ENCODE peak calls at places on chromosomes 13 and 19, in nine cellular contexts. M is CD8-positive, alpha-beta T cell; R is pancreas; T is body of pancreas; Q is HFFc6; P is A549; Z is neural crest cell; X is cardiac muscle cell; G is psoas muscle. S is an unnamed sample.

GRCh38 chr19:11091343-11092153 is 2.3 kb downstream of the LDLR start:
- DNase-seq in T (peak; percentile 85), R (peak; percentile 59), Q (peak; percentile 95), Z (no peak), M (peak; percentile 70), G (peak; percentile 48), P (peak; percentile 82), X (no peak), S (peak; percentile 66)

GRCh38 chr13:112732679-112733078 is 42.8 kb downstream of the ATP11A start:
- DNase-seq in R (no peak), T (no peak), M (no peak), X (no peak), Q (no peak), P (no peak), G (no peak), Z (no peak), S (no peak)

GRCh38 chr13:94481966-94482365 is 2.5 kb upstream of the DCT start:
- DNase-seq in R (no peak), Q (peak; percentile 49), X (no peak), P (peak; percentile 20), G (peak; percentile 44), Z (no peak), T (peak; percentile 27), M (no peak), S (peak; percentile 1)

GRCh38 chr19:52518646-52519045 is 8.8 kb upstream of the ZNF808 start:
- DNase-seq in Q (no peak), X (no peak), R (no peak), Z (no peak), G (no peak), T (no peak), P (no peak), M (no peak), S (no peak)

GRCh38 chr13:24741016-24741662 is 22.8 kb upstream of the RNF17 start:
- DNase-seq in Q (no peak), G (no peak), M (no peak), X (no peak), R (no peak), T (no peak), P (peak; percentile 17), Z (no peak), S (peak; percentile 19)

GRCh38 chr13:110233682-110234280 is 73.2 kb downstream of the COL4A1 start:
- DNase-seq in R (no peak), X (no peak), Q (no peak), M (no peak), Z (no peak), G (no peak), T (no peak), P (no peak), S (no peak)

GRCh38 chr19:9406798-9407352 is 28.5 kb downstream of the ZNF266 start:
- DNase-seq in Z (no peak), G (peak; percentile 81), X (no peak), Q (peak; percentile 87), P (peak; percentile 76), T (peak; percentile 73), R (peak; percentile 72), M (peak; percentile 58), S (no peak)

GRCh38 chr19:18425515-18426415 is 6.6 kb downstream of the SSBP4 start:
- DNase-seq in Q (peak; percentile 74), R (no peak), X (no peak), Z (no peak), P (no peak), M (peak; percentile 36), T (no peak), G (peak; percentile 73), S (no peak)

GRCh38 chr19:2982983-2983350 is 5.6 kb downstream of the TLE6 start:
- DNase-seq in X (peak; percentile 42), P (no peak), Z (no peak), G (peak; percentile 86), M (no peak), Q (peak; percentile 47), T (peak; percentile 97), R (peak; percentile 95), S (no peak)

GRCh38 chr19:58476498-58477015 is 405 bp downstream of the ZNF446 start:
- DNase-seq in X (peak; percentile 28), G (no peak), T (no peak), Z (no peak), M (no peak), Q (peak; percentile 30), R (no peak), P (peak; percentile 28), S (no peak)

GRCh38 chr13:49498211-49498610 is 2.5 kb downstream of the PHF11 start:
- DNase-seq in G (no peak), P (no peak), Z (no peak), M (no peak), T (no peak), X (no peak), R (no peak), Q (no peak), S (no peak)

DNA sequence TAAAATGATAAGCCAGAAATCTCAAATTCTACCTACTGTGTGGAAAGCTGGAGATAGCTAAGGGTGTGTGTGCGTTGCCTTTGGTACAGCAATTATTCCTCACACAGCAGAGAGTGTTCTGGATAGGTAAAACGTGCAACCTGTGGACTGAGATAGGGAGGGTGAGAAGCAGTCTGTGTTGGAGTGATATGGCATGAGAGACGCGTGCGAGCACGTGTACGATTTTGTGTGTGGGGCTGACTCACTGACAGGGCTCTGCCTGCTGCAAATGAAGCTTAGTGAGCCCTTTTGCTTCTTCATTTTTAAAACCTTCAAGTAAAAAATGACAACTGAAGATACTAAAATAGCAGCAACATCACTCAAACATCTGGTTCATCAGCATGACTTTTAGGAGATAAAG is 35.7 kb upstream of the SLC10A2 start:
- DNase-seq in Q (no peak), Z (no peak), G (no peak), M (no peak), X (peak; percentile 25), T (no peak), R (no peak), P (no peak), S (no peak)
- TF ChIP-seq CTCF in Q (no peak), Z (no peak), G (no peak), M (no peak), X (no peak), T (no peak), R (no peak), P (no peak), S (no peak)

DNA sequence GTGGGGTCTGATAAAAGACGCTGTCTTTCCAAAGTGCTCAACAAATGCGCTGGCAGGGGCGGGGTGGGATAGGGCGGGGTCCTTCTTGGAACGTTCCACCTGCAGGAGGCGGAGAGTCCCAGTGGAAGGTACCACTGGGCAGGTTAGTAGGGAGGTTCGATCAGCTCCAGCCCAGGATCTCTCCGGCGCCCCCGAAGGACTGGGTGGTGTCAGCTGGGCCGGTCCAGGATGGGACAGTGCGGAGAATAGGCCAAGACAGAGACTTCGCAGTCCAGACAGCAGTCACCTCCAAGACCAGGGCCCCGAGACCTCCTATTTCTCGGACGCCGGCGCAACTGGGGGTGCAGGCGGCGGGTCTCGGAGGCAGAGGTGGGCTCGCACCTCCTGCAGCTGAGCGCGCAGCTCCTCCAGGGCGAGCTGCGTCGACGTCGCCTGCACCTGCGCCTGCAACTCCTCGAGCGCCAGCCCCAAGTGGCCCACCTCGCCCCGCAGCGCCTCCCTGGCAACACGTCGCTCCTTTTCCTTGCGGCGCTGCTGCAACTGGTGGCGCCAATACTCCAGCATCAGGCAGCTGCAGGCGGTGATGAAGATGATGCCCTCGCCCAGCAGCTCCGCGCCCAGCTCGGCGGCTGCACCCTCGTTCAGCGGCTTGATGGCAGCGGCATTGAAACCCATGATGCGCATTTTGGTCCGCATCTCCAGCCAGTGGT is 21.6 kb downstream of the VASP start:
- DNase-seq in G (no peak), P (peak; percentile 63), R (peak; percentile 63), Q (no peak), X (peak; percentile 60), Z (no peak), M (peak; percentile 47), T (peak; percentile 78), S (peak; percentile 51)
- TF ChIP-seq CTCF in G (no peak), P (no peak), R (no peak), Q (no peak), X (no peak), Z (no peak), M (no peak), T (no peak), S (no peak)

GRCh38 chr13:32023698-32024097 is 7.9 kb upstream of the FRY start:
- DNase-seq in Z (no peak), R (no peak), G (no peak), X (no peak), P (no peak), T (no peak), M (no peak), Q (no peak), S (no peak)
- TF ChIP-seq CTCF in Z (peak; percentile 36), R (no peak), G (no peak), X (peak; percentile 33), P (no peak), T (no peak), M (no peak), Q (peak; percentile 58), S (no peak)

GRCh38 chr13:96984061-96984508 is 10.2 kb downstream of the OXGR1 start:
- DNase-seq in R (peak; percentile 49), G (no peak), P (no peak), Z (no peak), Q (no peak), T (peak; percentile 81), M (no peak), X (peak; percentile 22), S (peak; percentile 46)
- TF ChIP-seq CTCF in R (peak; percentile 34), G (no peak), P (no peak), Z (peak; percentile 63), Q (peak; percentile 25), T (peak; percentile 22), M (no peak), X (peak; percentile 28), S (no peak)

S was measured in Calu3.